ENCODE peak calls at places on chromosomes 16 and 17, in five cellular contexts. V is HCT116; W is AG10803; A is CD8-positive, alpha-beta T cell; Y is spleen. N is an unnamed sample.

GRCh38 chr17:7041607-7042506 is 2.0 kb downstream of the SLC16A11 start:
- DNase-seq in V (no peak), W (no peak), A (peak), Y (no peak), N (no peak)

GRCh38 chr17:20073056-20073979 is 64.2 kb downstream of the SPECC1 start:
- DNase-seq in V (no peak), W (peak), A (peak), Y (peak), N (no peak)

GRCh38 chr17:50212121-50212843 is 10.9 kb upstream of the COL1A1 start:
- DNase-seq in V (no peak), W (peak), A (no peak), Y (no peak), N (no peak)

GRCh38 chr16:47375423-47375822 is 85.4 kb downstream of the ITFG1 start:
- DNase-seq in V (no peak), W (no peak), A (no peak), Y (no peak), N (no peak)

GRCh38 chr16:49987381-49987780 is 37.6 kb upstream of the CNEP1R1 start:
- DNase-seq in V (no peak), W (no peak), A (no peak), Y (no peak), N (no peak)

GRCh38 chr16:64540449-64540848 is 581.4 kb downstream of the CDH11 start:
- DNase-seq in V (no peak), W (no peak), A (no peak), Y (no peak), N (no peak)

GRCh38 chr17:10286324-10286723 is 86.5 kb downstream of the MYH13 start:
- DNase-seq in V (no peak), W (no peak), A (no peak), Y (no peak), N (no peak)

GRCh38 chr17:1890758-1891450 is 61.1 kb downstream of the RPA1 start:
- DNase-seq in V (no peak), W (no peak), A (peak), Y (no peak), N (no peak)

GRCh38 chr16:83187404-83187803 is 560.6 kb downstream of the CDH13 start:
- DNase-seq in V (no peak), W (peak), A (no peak), Y (no peak), N (no peak)

GRCh38 chr17:40025991-40026815 is 11.0 kb downstream of the CSF3 start:
- DNase-seq in V (no peak), W (no peak), A (peak), Y (no peak), N (no peak)

GRCh38 chr16:70576431-70577255 is 53.0 kb downstream of the SF3B3 start:
- DNase-seq in V (no peak), W (peak), A (no peak), Y (no peak), N (no peak)

GRCh38 chr17:81371910-81372760 is 23.1 kb upstream of the BAHCC1 start:
- DNase-seq in V (peak), W (peak), A (no peak), Y (peak), N (peak)

GRCh38 chr16:85056211-85056748 is 28.7 kb downstream of the KIAA0513 start:
- DNase-seq in V (no peak), W (peak), A (no peak), Y (no peak), N (no peak)

GRCh38 chr17:77919276-77919675 is 39.2 kb upstream of the TNRC6C start:
- DNase-seq in V (no peak), W (no peak), A (no peak), Y (no peak), N (no peak)

GRCh38 chr16:58127033-58127556 is 2.1 kb downstream of the CFAP20 start:
- DNase-seq in V (no peak), W (peak), A (no peak), Y (no peak), N (peak)

GRCh38 chr16:70635356-70636016 is 10.9 kb upstream of the IL34 start:
- DNase-seq in V (no peak), W (peak), A (no peak), Y (no peak), N (no peak)

GRCh38 chr17:6437466-6437865 is 2.5 kb upstream of the AIPL1 start:
- DNase-seq in V (no peak), W (no peak), A (no peak), Y (no peak), N (no peak)

GRCh38 chr16:85570735-85571562 is 42.2 kb upstream of the GSE1 start:
- DNase-seq in V (no peak), W (no peak), A (peak), Y (peak), N (peak)

GRCh38 chr17:61368832-61369468 is 30.7 kb upstream of the TBX2 start:
- DNase-seq in V (no peak), W (no peak), A (no peak), Y (peak), N (no peak)

GRCh38 chr17:35969558-35970442 is 11.5 kb downstream of the CCL16 start:
- DNase-seq in V (peak), W (peak), A (peak), Y (peak), N (peak)

GRCh38 chr16:57994778-57995177 is 5.7 kb downstream of the ZNF319 start:
- DNase-seq in V (peak), W (peak), A (peak), Y (peak), N (peak)

GRCh38 chr17:12637015-12637414 is 28.7 kb upstream of the MYOCD start:
- DNase-seq in V (no peak), W (peak), A (no peak), Y (no peak), N (no peak)

GRCh38 chr17:67246648-67247415 is 1.8 kb upstream of the HELZ start:
- DNase-seq in V (peak), W (no peak), A (peak), Y (peak), N (peak)

GRCh38 chr17:8304181-8304910 is 5.7 kb upstream of the ARHGEF15 start:
- DNase-seq in V (no peak), W (no peak), A (no peak), Y (no peak), N (no peak)

DNA sequence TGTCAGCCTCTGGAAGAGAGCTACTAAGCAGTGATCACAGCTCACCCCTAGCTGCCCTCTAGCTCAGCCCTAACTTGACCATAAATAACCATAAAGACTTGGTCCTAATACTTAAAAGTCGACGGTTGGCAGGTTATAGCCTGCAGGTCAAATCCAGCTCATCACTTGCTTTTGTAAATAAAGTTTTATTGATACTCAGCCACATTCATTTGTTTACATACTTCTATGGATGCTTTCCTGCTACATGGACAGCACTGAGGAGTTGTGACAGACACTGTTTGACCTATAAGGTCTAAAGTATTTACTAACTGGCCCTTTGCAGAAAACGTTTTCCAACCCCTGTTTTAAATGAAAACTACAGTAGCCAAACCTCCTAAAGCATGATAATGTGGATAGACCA is 151.6 kb upstream of the ASIC2 start:
- DNase-seq in V (no peak), W (no peak), A (no peak), Y (no peak), N (no peak)
- H3K4me3 ChIP-seq in V (no peak), W (no peak), A (no peak), Y (no peak), N (no peak)

GRCh38 chr16:71711789-71712188 is 12.7 kb downstream of the PHLPP2 start:
- DNase-seq in V (no peak), W (no peak), A (no peak), Y (no peak), N (no peak)
- TF ChIP-seq CTCF in V (no peak), W (no peak), A (no peak), Y (no peak), N (no peak)

DNA sequence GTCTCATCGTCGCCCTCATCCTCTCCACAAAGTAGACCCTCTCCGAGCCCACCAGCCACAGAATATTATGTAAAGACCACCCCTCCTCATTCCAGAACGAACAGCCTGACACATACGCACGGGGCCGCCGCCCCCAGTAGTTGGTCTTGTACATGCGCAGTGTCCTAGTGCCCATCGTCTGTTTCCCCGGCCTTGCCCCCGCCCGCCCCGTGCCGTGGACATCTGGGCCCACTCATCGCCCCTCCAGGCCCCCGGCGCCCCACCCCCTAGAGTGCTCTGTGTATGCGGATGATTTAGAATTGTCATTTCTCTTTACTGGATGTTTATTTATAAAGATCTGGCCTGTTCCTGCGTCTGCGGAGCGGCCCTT is 475 bp upstream of the AMDHD2 start:
- DNase-seq in V (no peak), W (no peak), A (no peak), Y (peak), N (no peak)
- H3K4me3 ChIP-seq in V (no peak), W (peak), A (no peak), Y (peak), N (no peak)

GRCh38 chr17:21132428-21132827 is 5.7 kb downstream of the DHRS7B start:
- DNase-seq in V (no peak), W (peak), A (no peak), Y (peak), N (no peak)
- TF ChIP-seq CTCF in V (no peak), W (no peak), A (no peak), Y (no peak), N (no peak)

GRCh38 chr17:4536742-4537411 is 18.3 kb downstream of the MYBBP1A start:
- DNase-seq in V (no peak), W (peak), A (no peak), Y (no peak), N (no peak)
- H3K4me3 ChIP-seq in V (no peak), W (no peak), A (no peak), Y (no peak), N (no peak)

GRCh38 chr17:78924481-78925151 is 571 bp downstream of the TIMP2 start:
- DNase-seq in V (no peak), W (peak), A (no peak), Y (peak), N (peak)

GRCh38 chr17:78922876-78923498 is 2.2 kb downstream of the TIMP2 start:
- DNase-seq in V (no peak), W (no peak), A (no peak), Y (no peak), N (no peak)

GRCh38 chr17:78923660-78924453 is 1.3 kb downstream of the TIMP2 start:
- DNase-seq in V (peak), W (no peak), A (peak), Y (peak), N (peak)

GRCh38 chr17:78925662-78926555 is 722 bp upstream of the TIMP2 start:
- DNase-seq in V (no peak), W (peak), A (no peak), Y (peak), N (peak)

GRCh38 chr17:78925234-78925633 is at the start of gene TIMP2:
- DNase-seq in V (no peak), W (peak), A (peak), Y (peak), N (peak)
- TF ChIP-seq CTCF in V (no peak), W (no peak), A (peak), Y (peak), N (peak)

GRCh38 chr17:63700528-63701441 is 860 bp upstream of the LIMD2 start:
- DNase-seq in V (no peak), W (peak), A (peak), Y (peak), N (peak)

GRCh38 chr17:63702616-63703015 is 2.7 kb upstream of the LIMD2 start:
- DNase-seq in V (no peak), W (no peak), A (peak), Y (no peak), N (no peak)

GRCh38 chr17:63701477-63702222 is 1.7 kb upstream of the LIMD2 start:
- DNase-seq in V (no peak), W (no peak), A (peak), Y (peak), N (peak)

GRCh38 chr17:63703029-63703428 is 3.1 kb upstream of the LIMD2 start:
- DNase-seq in V (no peak), W (no peak), A (no peak), Y (no peak), N (no peak)

DNA sequence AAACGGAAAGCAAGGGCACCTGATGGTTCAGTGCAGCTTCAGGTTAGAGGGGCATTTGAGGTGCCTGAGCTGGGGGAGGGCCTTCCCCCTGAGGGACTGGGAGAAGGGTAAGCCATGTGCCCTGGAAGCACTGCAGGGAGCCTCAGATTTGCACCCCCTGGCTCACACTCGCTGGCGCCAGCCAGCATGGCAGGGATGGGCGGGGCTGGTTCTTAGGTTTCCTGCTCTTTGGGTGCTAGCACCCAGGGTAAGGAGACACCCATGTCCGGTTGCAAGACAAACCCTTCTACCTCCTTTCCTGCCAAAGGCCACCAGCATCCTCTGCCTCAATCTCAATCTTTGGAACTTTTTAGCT is 2.3 kb upstream of the LIMD2 start:
- DNase-seq in V (no peak), W (no peak), A (peak), Y (peak), N (no peak)
- H3K4me3 ChIP-seq in V (no peak), W (no peak), A (peak), Y (peak), N (no peak)

GRCh38 chr17:28727727-28728363 is 743 bp upstream of the NEK8 start:
- DNase-seq in V (peak), W (no peak), A (peak), Y (peak), N (peak)
- TF ChIP-seq CTCF in V (peak), W (peak), A (no peak), Y (peak), N (peak)

N was measured in body of pancreas.